ENCODE peak calls at places on chromosomes 5 and 9, in eight cellular contexts. B is IMR-90, S is hepatocyte, C is neuronal stem cell, A is GM23338, O is GM23248, E is HepG2, W is astrocyte. U is an unnamed sample.
A peak's percentile ranks its signal among the peaks of the same experiment; 100 is the strongest.

GRCh38 chr9:91047993-91048607 is 246.5 kb downstream of the SYK start:
- DNase-seq in B (peak; percentile 95), S (no peak), C (no peak), A (no peak), O (peak; percentile 90), E (no peak), W (peak; percentile 89), U (no peak)

GRCh38 chr5:81750308-81751008 is 439 bp downstream of the SSBP2 start:
- DNase-seq in B (no peak), S (peak; percentile 67), C (no peak), A (peak; percentile 62), O (peak; percentile 68), E (no peak), W (no peak), U (no peak)

GRCh38 chr5:146877783-146878470 is 630 bp downstream of the PPP2R2B start:
- DNase-seq in B (no peak), S (peak; percentile 33), C (peak; percentile 32), A (peak; percentile 76), O (peak; percentile 43), E (no peak), W (peak; percentile 46), U (peak; percentile 47)

GRCh38 chr5:137487600-137487999 is 11.5 kb downstream of the SPOCK1 start:
- DNase-seq in B (peak; percentile 60), S (no peak), C (no peak), A (no peak), O (peak; percentile 90), E (no peak), W (peak; percentile 94), U (no peak)

GRCh38 chr5:121988443-121988842 is 26.7 kb downstream of the SRFBP1 start:
- DNase-seq in B (no peak), S (peak; percentile 30), C (no peak), A (no peak), O (no peak), E (no peak), W (no peak), U (no peak)

GRCh38 chr9:75265525-75265972 is 177.2 kb downstream of the OSTF1 start:
- DNase-seq in B (peak; percentile 42), S (peak; percentile 71), C (peak; percentile 54), A (peak; percentile 80), O (peak; percentile 60), E (peak; percentile 30), W (peak; percentile 4), U (peak; percentile 41)

GRCh38 chr5:1052641-1053390 is 44.2 kb downstream of the NKD2 start:
- DNase-seq in B (no peak), S (no peak), C (no peak), A (peak; percentile 1), O (no peak), E (no peak), W (no peak), U (no peak)

GRCh38 chr9:20236676-20237075 is 385.6 kb downstream of the MLLT3 start:
- DNase-seq in B (no peak), S (peak; percentile 26), C (no peak), A (no peak), O (no peak), E (peak; percentile 32), W (no peak), U (no peak)

GRCh38 chr9:113620377-113621161 is 157.0 kb downstream of the RGS3 start:
- DNase-seq in B (peak; percentile 93), S (peak; percentile 91), C (peak; percentile 43), A (peak; percentile 76), O (peak; percentile 88), E (peak; percentile 77), W (peak; percentile 93), U (peak; percentile 81)

GRCh38 chr9:92404437-92404836 is at the start of gene OGN:
- DNase-seq in B (peak; percentile 47), S (peak; percentile 11), C (no peak), A (no peak), O (peak; percentile 49), E (no peak), W (no peak), U (no peak)

GRCh38 chr9:92404031-92404430 is 347 bp downstream of the OGN start:
- DNase-seq in B (no peak), S (no peak), C (no peak), A (no peak), O (no peak), E (no peak), W (no peak), U (no peak)

GRCh38 chr9:92407818-92408217 is 3.4 kb upstream of the OGN start:
- DNase-seq in B (no peak), S (no peak), C (no peak), A (no peak), O (no peak), E (no peak), W (no peak), U (no peak)

GRCh38 chr9:92405770-92406169 is 1.4 kb upstream of the OGN start:
- DNase-seq in B (no peak), S (peak; percentile 39), C (no peak), A (no peak), O (no peak), E (no peak), W (no peak), U (no peak)

DNA sequence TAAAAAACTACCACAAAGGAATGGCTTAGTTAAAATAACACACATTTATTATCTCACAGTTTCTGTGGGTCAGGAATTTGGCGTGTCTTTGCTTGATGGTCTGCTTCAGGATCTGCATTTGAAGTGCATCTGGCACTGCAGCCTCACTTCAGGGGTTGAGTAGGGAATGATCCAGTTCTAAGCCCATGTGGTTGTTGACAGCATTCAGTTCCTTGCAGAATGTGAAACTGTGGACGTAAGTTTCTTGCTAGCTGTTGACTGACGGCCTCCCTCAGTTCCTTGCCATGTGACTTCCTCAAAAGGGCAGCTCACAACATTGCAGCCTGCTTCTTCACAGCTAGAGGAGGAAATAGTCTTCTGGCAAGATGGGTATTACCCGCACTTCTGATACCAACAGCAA is 2.1 kb upstream of the OGN start:
- DNase-seq in B (no peak), S (peak; percentile 25), C (no peak), A (no peak), O (no peak), E (no peak), W (peak; percentile 49), U (no peak)
- H2AFZ ChIP-seq in B (no peak overlapping the region), S (no peak overlapping the region), C (peak overlapping the region; percentile 11), A (no peak overlapping the region), O (no peak overlapping the region), E (no peak overlapping the region), W (no peak overlapping the region), U (no peak overlapping the region)

DNA sequence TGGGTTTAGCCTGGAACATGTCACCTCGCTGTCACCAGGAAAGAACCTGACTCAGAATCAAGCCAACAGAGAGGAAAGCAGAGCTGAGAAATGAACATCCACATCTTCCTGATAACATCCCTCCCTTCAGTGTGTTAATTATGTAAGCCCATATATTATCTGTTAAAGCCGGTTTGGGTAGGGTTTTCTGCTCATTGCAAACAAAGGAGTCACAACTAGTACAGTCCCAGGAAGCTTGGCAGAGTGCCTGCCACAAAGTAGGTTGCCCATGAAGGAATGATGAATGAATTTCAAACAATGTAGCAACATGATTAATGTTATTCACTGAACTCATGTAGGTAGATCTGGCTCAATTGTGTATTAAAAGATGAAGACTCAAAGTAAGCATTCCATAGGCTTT is 10.4 kb upstream of the PPARGC1B start:
- DNase-seq in B (no peak), S (no peak), C (no peak), A (no peak), O (peak; percentile 16), E (no peak), W (peak; percentile 20), U (no peak)
- H2AFZ ChIP-seq in B (no peak overlapping the region), S (no peak overlapping the region), C (no peak overlapping the region), A (no peak overlapping the region), O (no peak overlapping the region), E (no peak overlapping the region), W (no peak overlapping the region), U (no peak overlapping the region)

GRCh38 chr5:154311362-154311761 is 120.8 kb downstream of the GALNT10 start:
- DNase-seq in B (no peak), S (no peak), C (no peak), A (no peak), O (no peak), E (no peak), W (no peak), U (no peak)

GRCh38 chr5:154309361-154309725 is 118.8 kb downstream of the GALNT10 start:
- DNase-seq in B (peak; percentile 60), S (no peak), C (no peak), A (no peak), O (peak; percentile 87), E (no peak), W (peak; percentile 92), U (no peak)

GRCh38 chr5:154309805-154310204 is 119.3 kb downstream of the GALNT10 start:
- DNase-seq in B (no peak), S (no peak), C (no peak), A (no peak), O (peak; percentile 43), E (no peak), W (peak; percentile 70), U (no peak)

GRCh38 chr5:154312000-154312399 is 121.5 kb downstream of the GALNT10 start:
- DNase-seq in B (no peak), S (no peak), C (no peak), A (no peak), O (no peak), E (no peak), W (no peak), U (no peak)

DNA sequence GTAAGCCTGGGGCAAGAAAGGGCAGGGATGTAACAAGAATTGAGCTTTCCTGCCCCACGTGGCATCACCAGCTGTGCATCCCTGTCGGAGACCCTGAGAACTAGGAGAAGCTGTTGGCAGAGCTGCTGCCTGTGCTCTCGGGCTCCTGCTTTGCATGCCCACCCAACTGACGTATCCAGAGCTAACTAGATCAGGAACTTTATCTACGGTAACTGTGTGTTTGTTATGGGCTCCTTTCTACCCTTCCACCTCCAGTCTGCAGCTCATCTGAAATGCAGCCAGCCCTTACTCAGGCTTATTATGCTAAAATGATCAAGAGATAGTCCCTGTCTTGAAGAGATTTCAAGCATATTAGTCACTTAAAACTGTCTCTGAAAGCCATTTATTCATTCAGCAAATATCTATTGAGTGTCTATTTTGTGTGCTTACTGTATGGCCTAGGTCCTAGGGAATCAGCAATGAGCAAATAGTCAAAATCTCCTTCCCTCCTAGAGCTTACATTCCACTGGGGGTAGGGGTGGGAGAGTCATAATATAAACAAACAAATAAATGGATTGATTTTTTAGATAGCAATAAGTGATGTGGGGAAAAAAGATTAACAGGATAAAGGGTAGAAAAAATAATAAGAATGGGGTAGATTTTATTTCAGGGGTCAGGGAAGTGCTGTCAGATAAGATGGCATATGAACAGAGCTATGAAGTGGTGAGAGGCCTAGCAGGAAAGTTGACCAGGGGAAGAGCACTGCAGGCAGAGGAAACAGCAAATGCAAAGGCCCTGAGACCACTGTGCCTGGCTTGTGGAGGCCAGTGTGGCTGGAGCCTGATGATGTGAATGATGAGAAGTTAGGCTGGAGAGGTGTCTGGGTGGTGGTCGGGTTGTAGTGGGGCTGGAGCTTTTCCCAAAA is 118.2 kb downstream of the GALNT10 start:
- DNase-seq in B (peak; percentile 72), S (no peak), C (no peak), A (no peak), O (peak; percentile 93), E (no peak), W (peak; percentile 87), U (no peak)
- H2AFZ ChIP-seq in B (peak overlapping the region; percentile 73), S (no peak overlapping the region), C (no peak overlapping the region), A (no peak overlapping the region), O (peak overlapping the region; percentile 53), E (no peak overlapping the region), W (no peak overlapping the region), U (no peak overlapping the region)

DNA sequence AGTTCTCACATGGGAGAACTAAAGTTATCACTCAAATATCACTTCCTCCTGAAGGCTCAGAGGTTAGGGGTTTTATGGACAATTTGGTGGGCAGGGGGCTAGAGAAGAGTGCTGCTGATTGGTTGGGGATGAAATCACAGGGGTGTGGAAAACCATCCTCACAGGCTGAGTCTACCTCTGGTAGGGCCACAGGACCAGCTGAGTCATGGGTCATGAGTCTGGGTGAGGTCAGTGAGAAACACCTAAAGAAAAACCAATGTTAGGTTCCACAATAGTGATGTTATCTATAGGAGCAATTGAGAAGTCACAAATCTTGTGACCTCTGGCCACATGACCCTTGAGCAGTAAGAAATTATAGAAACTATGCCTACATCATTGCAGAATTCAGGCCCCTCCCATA is 203.3 kb upstream of the TARS1 start:
- DNase-seq in B (no peak), S (no peak), C (no peak), A (no peak), O (no peak), E (no peak), W (no peak), U (no peak)
- H2AFZ ChIP-seq in B (no peak overlapping the region), S (no peak overlapping the region), C (no peak overlapping the region), A (no peak overlapping the region), O (no peak overlapping the region), E (no peak overlapping the region), W (no peak overlapping the region), U (no peak overlapping the region)